ENCODE peak calls at places on chromosomes 12 and 14, in six cellular contexts. Y is KBM-7; D is activated CD4-positive, alpha-beta T cell treated with anti-CD3 and anti-CD28 coated beads for 48 hours; W is LoVo; M is mammary epithelial cell; A is NCI-H446 treated with DMSO at 0.1 percent for 48 hours. J is an unnamed sample.

GRCh38 chr12:51896236-51896635 is 8.3 kb downstream of the ANKRD33 start:
- DNase-seq in Y (no peak), D (no peak), W (no peak), M (no peak), A (no peak), J (no peak)

GRCh38 chr12:111330800-111331752 is 37.8 kb downstream of the PHETA1 start:
- DNase-seq in Y (peak; percentile 67), D (no peak), W (peak; percentile 61), M (peak; percentile 37), A (peak; percentile 21), J (peak; percentile 51)

GRCh38 chr14:104220225-104221070 is 82.1 kb downstream of the KIF26A start:
- DNase-seq in Y (no peak), D (no peak), W (no peak), M (no peak), A (peak; percentile 84), J (no peak)

GRCh38 chr12:40692617-40693502 is 621 bp downstream of the CNTN1 start:
- DNase-seq in Y (no peak), D (no peak), W (no peak), M (peak; percentile 67), A (no peak), J (no peak)

GRCh38 chr12:6735448-6736191 is 11.8 kb downstream of the COPS7A start:
- DNase-seq in Y (peak; percentile 70), D (peak; percentile 59), W (peak; percentile 60), M (peak; percentile 97), A (no peak), J (peak; percentile 66)

GRCh38 chr12:111069886-111070285 is 149.5 kb upstream of the MYL2 start:
- DNase-seq in Y (no peak), D (no peak), W (no peak), M (no peak), A (no peak), J (no peak)

GRCh38 chr12:54549774-54550451 is 512 bp downstream of the PDE1B start:
- DNase-seq in Y (no peak), D (peak; percentile 65), W (no peak), M (peak; percentile 71), A (no peak), J (no peak)

GRCh38 chr14:63840981-63841380 is 11.8 kb upstream of the SYNE2 start:
- DNase-seq in Y (no peak), D (peak; percentile 64), W (no peak), M (no peak), A (no peak), J (no peak)

GRCh38 chr12:105221588-105222325 is 14.2 kb downstream of the APPL2 start:
- DNase-seq in Y (no peak), D (no peak), W (no peak), M (no peak), A (no peak), J (no peak)

GRCh38 chr14:100734031-100734990 is 7.6 kb downstream of the DLK1 start:
- DNase-seq in Y (no peak), D (no peak), W (no peak), M (no peak), A (no peak), J (no peak)

GRCh38 chr12:84637926-84638325 is 274.7 kb downstream of the SLC6A15 start:
- DNase-seq in Y (no peak), D (no peak), W (no peak), M (no peak), A (no peak), J (no peak)

GRCh38 chr12:124767075-124767821 is 96.4 kb downstream of the SCARB1 start:
- DNase-seq in Y (peak; percentile 85), D (peak; percentile 89), W (peak; percentile 75), M (peak; percentile 43), A (peak; percentile 47), J (peak; percentile 86)

GRCh38 chr12:58009355-58009754 is 68.0 kb downstream of the ATP23 start:
- DNase-seq in Y (no peak), D (no peak), W (no peak), M (no peak), A (peak; percentile 20), J (no peak)

GRCh38 chr12:12336049-12336411 is 14.0 kb downstream of the MANSC1 start:
- DNase-seq in Y (no peak), D (no peak), W (no peak), M (peak; percentile 30), A (no peak), J (no peak)

GRCh38 chr14:37168721-37169120 is 3.7 kb downstream of the SLC25A21 start:
- DNase-seq in Y (no peak), D (no peak), W (no peak), M (no peak), A (no peak), J (peak; percentile 2)

GRCh38 chr14:98120831-98121464 is 1151.0 kb downstream of the BCL11B start:
- DNase-seq in Y (no peak), D (peak; percentile 49), W (no peak), M (peak; percentile 73), A (no peak), J (no peak)

GRCh38 chr14:23528555-23528954 is 23.0 kb downstream of the ZFHX2 start:
- DNase-seq in Y (no peak), D (no peak), W (no peak), M (no peak), A (no peak), J (no peak)

GRCh38 chr12:57235012-57235727 is 5.7 kb downstream of the SHMT2 start:
- DNase-seq in Y (no peak), D (no peak), W (no peak), M (no peak), A (no peak), J (peak; percentile 82)

GRCh38 chr12:6960291-6961277 is 9.4 kb downstream of the PTPN6 start:
- DNase-seq in Y (peak; percentile 66), D (peak; percentile 43), W (no peak), M (no peak), A (no peak), J (peak; percentile 54)

GRCh38 chr12:92552412-92553108 is 150.2 kb upstream of the PLEKHG7 start:
- DNase-seq in Y (no peak), D (no peak), W (peak; percentile 67), M (peak; percentile 46), A (no peak), J (no peak)

GRCh38 chr12:22625671-22626251 is 790 bp downstream of the ETNK1 start:
- DNase-seq in Y (peak; percentile 54), D (peak; percentile 33), W (peak; percentile 51), M (peak; percentile 72), A (no peak), J (peak; percentile 90)

GRCh38 chr12:718756-719138 is 33.6 kb upstream of the WNK1 start:
- DNase-seq in Y (no peak), D (no peak), W (no peak), M (no peak), A (no peak), J (no peak)